ENCODE peak calls at places on chromosomes 11 and 22, in four cellular contexts. J, D, Y and O are unnamed samples.

GRCh38 chr11:1983601-1983961 is 14.1 kb downstream of the H19 start:
- DNase-seq in Y (no peak), J (no peak), D (no peak), O (no peak)

GRCh38 chr11:99277281-99277680 is 256.5 kb downstream of the CNTN5 start:
- DNase-seq in Y (no peak), J (no peak), D (no peak), O (no peak)

GRCh38 chr11:34915136-34916013 is 804 bp downstream of the APIP start:
- DNase-seq in D (no peak), Y (no peak), J (no peak), O (no peak)

GRCh38 chr11:1785749-1786261 is 22.1 kb upstream of the CTSD start:
- DNase-seq in J (no peak), D (no peak), Y (no peak), O (no peak)

GRCh38 chr11:56251954-56252353 is at the start of gene OR5T3:
- DNase-seq in J (no peak), Y (no peak), D (no peak), O (no peak)

GRCh38 chr11:110022548-110022947 is 70.6 kb upstream of the ZC3H12C start:
- DNase-seq in J (no peak), Y (no peak), D (no peak), O (no peak)

GRCh38 chr11:70713988-70714665 is 315.8 kb downstream of the CTTN start:
- DNase-seq in Y (no peak), D (no peak), J (peak; percentile 42), O (no peak)

GRCh38 chr22:43239956-43240355 is 53.0 kb upstream of the TTLL12 start:
- DNase-seq in Y (no peak), J (no peak), D (no peak), O (no peak)

GRCh38 chr11:125351868-125352250 is 144.2 kb downstream of the FEZ1 start:
- DNase-seq in D (no peak), J (no peak), Y (no peak), O (no peak)

GRCh38 chr11:80733776-80734175 is 1292.9 kb upstream of the TENM4 start:
- DNase-seq in J (no peak), D (no peak), Y (no peak), O (no peak)

GRCh38 chr11:128520206-128520885 is 67.0 kb downstream of the ETS1 start:
- DNase-seq in J (no peak), D (no peak), Y (no peak), O (no peak)

GRCh38 chr22:23054531-23055257 is 15.6 kb upstream of the GNAZ start:
- DNase-seq in D (no peak), Y (peak; percentile 15), J (peak; percentile 36), O (no peak)

GRCh38 chr11:67613960-67614715 is 7.4 kb downstream of the NDUFV1 start:
- DNase-seq in J (peak; percentile 85), D (no peak), Y (peak; percentile 66), O (peak; percentile 74)

GRCh38 chr22:20062766-20063083 is 17.3 kb upstream of the DGCR8 start:
- DNase-seq in D (no peak), Y (no peak), J (no peak), O (no peak)